ENCODE peak calls at places on chromosome 12, in eight cellular contexts. T is left colon; L is kidney epithelial cell; M is CD8-positive, alpha-beta memory T cell; I is endothelial cell of umbilical vein; Q is M059J; Y is ELR; G is stimulated activated CD4-positive, alpha-beta T cell treated with anti-CD3 and anti-CD28 coated beads, Interleukin-2, amount 100 ng/mL, for 24 hours. A is an unnamed sample.

GRCh38 chr12:54680374-54680773 is 32.2 kb upstream of the DCD start:
- DNase-seq in T (peak), L (no peak), M (no peak), I (no peak), Q (peak), Y (peak), G (peak), A (no peak)

GRCh38 chr12:88579572-88579940 is 715 bp downstream of the KITLG start:
- DNase-seq in T (peak), L (no peak), M (no peak), I (no peak), Q (peak), Y (peak), G (no peak), A (peak)

GRCh38 chr12:98645572-98646067 is 530 bp downstream of the APAF1 start:
- DNase-seq in T (no peak), L (no peak), M (no peak), I (peak), Q (peak), Y (peak), G (peak), A (peak)

GRCh38 chr12:14260011-14260993 is 105.2 kb upstream of the ATF7IP start:
- DNase-seq in T (peak), L (peak), M (no peak), I (peak), Q (peak), Y (peak), G (no peak), A (peak)

GRCh38 chr12:122602456-122602855 is 75.4 kb downstream of the KNTC1 start:
- DNase-seq in T (no peak), L (no peak), M (no peak), I (no peak), Q (no peak), Y (no peak), G (no peak), A (no peak)

GRCh38 chr12:104604070-104604994 is 147.6 kb downstream of the CHST11 start:
- DNase-seq in T (peak), L (peak), M (peak), I (peak), Q (peak), Y (peak), G (peak), A (peak)

GRCh38 chr12:44582521-44582920 is 293.6 kb downstream of the NELL2 start:
- DNase-seq in T (no peak), L (no peak), M (no peak), I (no peak), Q (no peak), Y (no peak), G (no peak), A (no peak)

GRCh38 chr12:56581418-56582145 is 48.5 kb downstream of the BAZ2A start:
- DNase-seq in T (no peak), L (no peak), M (peak), I (peak), Q (peak), Y (peak), G (no peak), A (no peak)

GRCh38 chr12:67594888-67595287 is 53.7 kb upstream of the DYRK2 start:
- DNase-seq in T (no peak), L (no peak), M (no peak), I (no peak), Q (peak), Y (peak), G (no peak), A (no peak)

GRCh38 chr12:52342781-52343490 is 21.7 kb upstream of the KRT83 start:
- DNase-seq in T (no peak), L (no peak), M (no peak), I (no peak), Q (no peak), Y (no peak), G (no peak), A (no peak)

GRCh38 chr12:91643763-91644162 is 461.1 kb upstream of the DCN start:
- DNase-seq in T (no peak), L (no peak), M (no peak), I (no peak), Q (no peak), Y (no peak), G (no peak), A (no peak)

GRCh38 chr12:46661161-46661845 is 164.5 kb downstream of the SLC38A4 start:
- DNase-seq in T (no peak), L (peak), M (peak), I (peak), Q (peak), Y (peak), G (no peak), A (no peak)

GRCh38 chr12:130988261-130989175 is 34.8 kb downstream of the ADGRD1 start:
- DNase-seq in T (no peak), L (no peak), M (no peak), I (no peak), Q (no peak), Y (no peak), G (no peak), A (no peak)

A was measured in lung.